ENCODE peak calls at places on chromosomes 5 and 9, in ten cellular contexts. F is stimulated activated CD4-positive, alpha-beta T cell treated with anti-CD3 and anti-CD28 coated beads, Interleukin-2, amount 100 ng/mL, for 48 hours; A is NCI-H774; D is NCI-H1417; Q is uterus; J is smooth muscle cell of the brain vasculature; Z is WTC11; T is A172; L is HCT116; I is left colon. Y is an unnamed sample.

GRCh38 chr5:97839338-97840081 is 656.5 kb upstream of the RIOK2 start:
- DNase-seq in D (no peak), T (no peak), Q (no peak), F (no peak), Z (no peak), I (no peak), A (no peak), L (no peak), J (no peak), Y (no peak)

GRCh38 chr5:10705736-10706135 is 55.3 kb downstream of the DAP start:
- DNase-seq in A (no peak), J (no peak), I (no peak), F (no peak), D (no peak), Z (no peak), T (peak), Q (no peak), L (no peak), Y (no peak)

GRCh38 chr5:98368141-98368540 is 405.3 kb upstream of the RGMB start:
- DNase-seq in Z (no peak), D (no peak), A (no peak), Q (no peak), J (no peak), F (no peak), I (no peak), L (no peak), T (no peak), Y (no peak)

GRCh38 chr5:115457985-115458384 is 86.6 kb downstream of the FEM1C start:
- DNase-seq in J (no peak), I (peak), F (no peak), D (no peak), L (no peak), T (no peak), Q (no peak), A (no peak), Z (no peak), Y (no peak)

GRCh38 chr9:120724757-120725156 is 10.5 kb upstream of the MEGF9 start:
- DNase-seq in Q (no peak), J (no peak), D (no peak), F (no peak), A (no peak), I (no peak), Z (no peak), L (no peak), T (no peak), Y (no peak)

GRCh38 chr5:100901851-100902341 is 1.2 kb downstream of the ST8SIA4 start:
- DNase-seq in L (no peak), A (no peak), D (peak), T (no peak), Q (no peak), J (no peak), Z (no peak), I (peak), F (peak), Y (peak)

GRCh38 chr9:22975921-22976320 is 529.3 kb downstream of the DMRTA1 start:
- DNase-seq in L (no peak), F (no peak), T (peak), Q (no peak), J (no peak), D (no peak), I (no peak), A (no peak), Z (no peak), Y (no peak)

GRCh38 chr9:106622148-106622547 is 240.8 kb upstream of the ZNF462 start:
- DNase-seq in F (no peak), D (peak), J (no peak), Q (no peak), L (no peak), A (peak), Z (no peak), T (no peak), I (no peak), Y (no peak)

GRCh38 chr5:158741296-158741695 is 358.4 kb downstream of the EBF1 start:
- DNase-seq in Q (no peak), A (no peak), I (no peak), J (no peak), D (no peak), Z (no peak), L (no peak), F (no peak), T (no peak), Y (no peak)

GRCh38 chr5:175885813-175886212 is 14.4 kb downstream of the CPLX2 start:
- DNase-seq in F (no peak), Z (no peak), A (no peak), Q (no peak), T (peak), I (no peak), D (no peak), J (peak), L (no peak), Y (no peak)

GRCh38 chr9:98908897-98909634 is 34.6 kb upstream of the COL15A1 start:
- DNase-seq in J (no peak), T (peak), I (no peak), Z (no peak), L (no peak), A (no peak), F (no peak), Q (no peak), D (no peak), Y (no peak)

GRCh38 chr5:122259995-122260394 is 52.0 kb upstream of the SNCAIP start:
- DNase-seq in D (no peak), I (no peak), T (peak), J (no peak), F (no peak), Z (no peak), A (no peak), Q (no peak), L (no peak), Y (no peak)

GRCh38 chr5:60349891-60350415 is 350.0 kb downstream of the DEPDC1B start:
- DNase-seq in J (no peak), I (no peak), F (no peak), Q (no peak), L (no peak), D (no peak), Z (no peak), A (no peak), T (no peak), Y (no peak)

GRCh38 chr5:173923236-173924104 is 35.3 kb downstream of the CPEB4 start:
- DNase-seq in L (no peak), I (no peak), D (no peak), Q (no peak), A (no peak), F (no peak), Z (no peak), J (no peak), T (peak), Y (no peak)

GRCh38 chr5:176806137-176806536 is 4.2 kb upstream of the UNC5A start:
- DNase-seq in L (no peak), F (no peak), A (no peak), I (no peak), Q (no peak), D (no peak), J (no peak), T (no peak), Z (peak), Y (no peak)

GRCh38 chr5:6235726-6236125 is 142.6 kb downstream of the MED10 start:
- DNase-seq in Q (no peak), J (no peak), A (no peak), T (no peak), F (no peak), L (no peak), D (no peak), I (no peak), Z (no peak), Y (no peak)

GRCh38 chr5:57841671-57842375 is 359.2 kb upstream of the ACTBL2 start:
- DNase-seq in Z (peak), L (peak), F (no peak), I (no peak), Q (no peak), J (no peak), A (no peak), D (no peak), T (peak), Y (no peak)

GRCh38 chr5:97929383-97929782 is 746.3 kb upstream of the RIOK2 start:
- DNase-seq in F (no peak), A (no peak), L (no peak), Z (no peak), J (no peak), I (no peak), T (no peak), Q (no peak), D (no peak), Y (no peak)

GRCh38 chr5:74186351-74187315 is 453.9 kb downstream of the ENC1 start:
- DNase-seq in T (no peak), J (no peak), D (no peak), Z (no peak), I (no peak), F (no peak), A (no peak), Q (no peak), L (no peak), Y (no peak)

GRCh38 chr5:92544567-92544966 is 1036.5 kb downstream of the NR2F1-AS1 start:
- DNase-seq in L (no peak), F (no peak), J (no peak), I (no peak), Z (no peak), A (no peak), T (no peak), Q (no peak), D (no peak), Y (no peak)

GRCh38 chr5:128228506-128228905 is 144.9 kb downstream of the SLC12A2 start:
- DNase-seq in F (no peak), J (no peak), Q (no peak), A (no peak), I (no peak), L (no peak), T (no peak), D (no peak), Z (no peak), Y (no peak)